ENCODE peak calls at places on chromosomes 16 and 17, in nine cellular contexts. K is mesothelial cell of epicardium, G is lower lobe of right lung, O is Panc1, P is RWPE1, J is colonic mucosa, Q is NCI-H526 treated with DMSO at 0.1 percent for 48 hours, Z is NCI-H2081, D is tibial artery. C is an unnamed sample.

GRCh38 chr17:80891096-80892018 is 100.3 kb upstream of the CHMP6 start:
- DNase-seq in K (no peak), G (peak), O (peak), P (peak), J (no peak), Q (no peak), Z (no peak), D (peak), C (peak)

GRCh38 chr17:9242497-9242881 is 221.2 kb downstream of the NTN1 start:
- DNase-seq in K (no peak), G (no peak), O (no peak), P (no peak), J (no peak), Q (no peak), Z (no peak), D (no peak), C (no peak)

GRCh38 chr17:5816491-5816890 is 232.2 kb upstream of the NLRP1 start:
- DNase-seq in K (no peak), G (no peak), O (no peak), P (no peak), J (no peak), Q (no peak), Z (no peak), D (no peak), C (no peak)

GRCh38 chr17:6366144-6366755 is 68.7 kb downstream of the AIPL1 start:
- DNase-seq in K (no peak), G (no peak), O (peak), P (peak), J (no peak), Q (no peak), Z (no peak), D (no peak), C (peak)

GRCh38 chr17:14464741-14465140 is 163.9 kb downstream of the HS3ST3B1 start:
- DNase-seq in K (no peak), G (no peak), O (no peak), P (peak), J (no peak), Q (no peak), Z (no peak), D (no peak), C (peak)

GRCh38 chr16:10569629-10570028 is 10.8 kb downstream of the EMP2 start:
- DNase-seq in K (no peak), G (no peak), O (no peak), P (no peak), J (no peak), Q (no peak), Z (no peak), D (no peak), C (no peak)

GRCh38 chr16:31201511-31202401 is 804 bp downstream of the PYCARD start:
- DNase-seq in K (no peak), G (peak), O (no peak), P (peak), J (peak), Q (no peak), Z (no peak), D (no peak), C (no peak)

GRCh38 chr17:5329784-5330557 is 47.9 kb downstream of the RABEP1 start:
- DNase-seq in K (no peak), G (no peak), O (no peak), P (no peak), J (no peak), Q (no peak), Z (no peak), D (no peak), C (no peak)

GRCh38 chr17:80859004-80859941 is 132.4 kb upstream of the CHMP6 start:
- DNase-seq in K (no peak), G (no peak), O (no peak), P (peak), J (peak), Q (no peak), Z (peak), D (peak), C (peak)

GRCh38 chr16:84293406-84293805 is 1.3 kb upstream of the WFDC1 start:
- DNase-seq in K (no peak), G (no peak), O (no peak), P (no peak), J (no peak), Q (no peak), Z (no peak), D (no peak), C (no peak)

GRCh38 chr16:8109510-8110369 is 480.6 kb downstream of the TMEM114 start:
- DNase-seq in K (no peak), G (no peak), O (no peak), P (no peak), J (no peak), Q (no peak), Z (no peak), D (no peak), C (no peak)

GRCh38 chr17:71192848-71193247 is 928.0 kb upstream of the SOX9 start:
- DNase-seq in K (no peak), G (no peak), O (no peak), P (no peak), J (no peak), Q (no peak), Z (no peak), D (no peak), C (no peak)

GRCh38 chr17:40074871-40075215 is 12.1 kb downstream of the THRA start:
- DNase-seq in K (no peak), G (no peak), O (no peak), P (no peak), J (no peak), Q (no peak), Z (no peak), D (no peak), C (no peak)

C was measured in HCEC 1CT.